ENCODE peak calls at places on chromosomes 4 and X, in six cellular contexts. U is upper lobe of right lung, A is endothelial cell, M is A549, E is right lobe of liver, Y is HFF-Myc. G is an unnamed sample.

GRCh38 chr4:106095408-106095807 is 200.1 kb downstream of the NPNT start:
- DNase-seq in A (no peak), U (no peak), E (no peak), M (no peak), Y (no peak), G (no peak)

GRCh38 chr4:9765091-9765490 is 16.3 kb upstream of the DRD5 start:
- DNase-seq in M (no peak), E (no peak), Y (no peak), A (peak), U (no peak), G (no peak)

GRCh38 chr4:74539043-74539790 is 94.3 kb downstream of the AREG start:
- DNase-seq in E (no peak), Y (no peak), A (no peak), U (no peak), M (no peak), G (no peak)

GRCh38 chrX:104351173-104351769 is 96.5 kb upstream of the ESX1 start:
- DNase-seq in M (peak), Y (peak), A (no peak), U (no peak), E (no peak), G (no peak)

GRCh38 chrX:109990582-109991276 is 12.2 kb upstream of the TMEM164 start:
- DNase-seq in A (no peak), M (no peak), U (no peak), Y (no peak), E (no peak), G (no peak)

GRCh38 chrX:32155044-32155638 is 1056.2 kb downstream of the DMD start:
- DNase-seq in Y (no peak), A (no peak), U (no peak), M (no peak), E (no peak), G (no peak)

GRCh38 chr4:41331224-41331623 is 74.5 kb downstream of the UCHL1 start:
- DNase-seq in A (no peak), Y (no peak), M (no peak), E (no peak), U (no peak), G (no peak)

GRCh38 chr4:186701273-186701672 is 22.4 kb downstream of the FAT1 start:
- DNase-seq in A (no peak), M (no peak), Y (no peak), E (no peak), U (no peak), G (no peak)

GRCh38 chr4:121697626-121698025 is 846 bp upstream of the ANXA5 start:
- DNase-seq in Y (no peak), U (no peak), A (no peak), E (no peak), M (no peak), G (no peak)

GRCh38 chrX:100413231-100413630 is 3.2 kb upstream of the PCDH19 start:
- DNase-seq in E (peak), Y (peak), M (peak), U (no peak), A (no peak), G (no peak)

GRCh38 chr4:185909959-185910358 is 98.0 kb upstream of the SORBS2 start:
- DNase-seq in M (no peak), U (no peak), A (no peak), Y (no peak), E (no peak), G (no peak)

GRCh38 chr4:1193206-1194027 is 21.0 kb upstream of the SPON2 start:
- DNase-seq in U (peak), Y (no peak), M (no peak), A (no peak), E (peak), G (no peak)

GRCh38 chr4:86944964-86945781 is 10.4 kb downstream of the AFF1 start:
- DNase-seq in A (no peak), Y (no peak), U (no peak), E (no peak), M (no peak), G (no peak)

GRCh38 chr4:35300996-35301774 is 943.1 kb downstream of the ARAP2 start:
- DNase-seq in Y (no peak), A (peak), U (no peak), E (no peak), M (no peak), G (no peak)

GRCh38 chr4:98710831-98711230 is 52.4 kb upstream of the TSPAN5 start:
- DNase-seq in M (no peak), E (no peak), A (no peak), Y (no peak), U (no peak), G (no peak)

GRCh38 chr4:112910109-112910736 is 139.2 kb upstream of the ANK2 start:
- DNase-seq in E (no peak), A (no peak), Y (peak), U (no peak), M (no peak), G (no peak)

GRCh38 chrX:21800344-21800770 is 39.1 kb upstream of the MBTPS2 start:
- DNase-seq in Y (no peak), M (no peak), E (no peak), U (no peak), A (no peak), G (no peak)

GRCh38 chr4:78601013-78601412 is 49.4 kb downstream of the ANXA3 start:
- DNase-seq in Y (no peak), M (no peak), U (no peak), A (no peak), E (no peak), G (no peak)

GRCh38 chr4:142984871-142985585 is 138.9 kb upstream of the INPP4B start:
- DNase-seq in Y (no peak), E (no peak), U (no peak), A (no peak), M (peak), G (no peak)

GRCh38 chr4:127309360-127310095 is 323.2 kb upstream of the INTU start:
- DNase-seq in Y (peak), A (no peak), E (no peak), U (no peak), M (no peak), G (no peak)

GRCh38 chr4:37951465-37952352 is 8.5 kb upstream of the PTTG2 start:
- DNase-seq in U (no peak), Y (no peak), A (no peak), E (no peak), M (no peak), G (no peak)

GRCh38 chr4:135382280-135382679 is 1180.7 kb upstream of the PABPC4L start:
- DNase-seq in E (no peak), Y (no peak), M (no peak), U (no peak), A (no peak), G (no peak)

GRCh38 chrX:11287505-11287904 is 5.7 kb upstream of the AMELX start:
- DNase-seq in U (no peak), Y (no peak), A (no peak), M (no peak), E (no peak), G (no peak)

DNA sequence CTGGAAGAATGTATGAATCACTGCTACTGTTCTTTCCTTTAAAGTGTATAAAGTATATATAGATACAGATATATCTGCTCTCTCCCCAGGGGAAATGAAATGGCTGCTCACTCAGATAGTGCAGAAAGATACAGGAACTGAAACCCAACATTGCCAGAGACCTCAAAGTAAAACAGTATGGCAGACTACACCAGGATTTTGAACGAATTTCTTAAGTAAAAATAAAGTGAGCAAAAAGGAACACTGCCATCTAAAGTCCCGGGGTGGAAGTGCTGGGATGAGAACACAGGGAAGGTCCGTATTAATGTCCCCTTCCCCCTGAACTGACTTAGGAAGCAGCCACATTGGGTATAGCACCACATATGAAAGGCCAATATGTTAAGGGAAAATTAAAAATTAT is 93.4 kb downstream of the TMA16 start:
- DNase-seq in E (no peak), M (no peak), Y (no peak), U (no peak), A (no peak), G (no peak)
- TF ChIP-seq CTCF in E (no peak), M (no peak), Y (peak), U (peak), A (peak), G (peak)

GRCh38 chr4:3210467-3210866 is 38.5 kb upstream of the MSANTD1 start:
- DNase-seq in M (no peak), U (no peak), E (no peak), A (no peak), Y (no peak), G (peak)

GRCh38 chr4:3206439-3207100 is 42.4 kb upstream of the MSANTD1 start:
- DNase-seq in E (no peak), M (no peak), Y (no peak), A (no peak), U (no peak), G (peak)

GRCh38 chr4:3207531-3208037 is 41.4 kb upstream of the MSANTD1 start:
- DNase-seq in U (no peak), M (no peak), A (no peak), Y (no peak), E (no peak), G (no peak)

GRCh38 chr4:3209551-3210325 is 39.2 kb upstream of the MSANTD1 start:
- DNase-seq in E (no peak), Y (no peak), A (no peak), M (no peak), U (no peak), G (peak)

DNA sequence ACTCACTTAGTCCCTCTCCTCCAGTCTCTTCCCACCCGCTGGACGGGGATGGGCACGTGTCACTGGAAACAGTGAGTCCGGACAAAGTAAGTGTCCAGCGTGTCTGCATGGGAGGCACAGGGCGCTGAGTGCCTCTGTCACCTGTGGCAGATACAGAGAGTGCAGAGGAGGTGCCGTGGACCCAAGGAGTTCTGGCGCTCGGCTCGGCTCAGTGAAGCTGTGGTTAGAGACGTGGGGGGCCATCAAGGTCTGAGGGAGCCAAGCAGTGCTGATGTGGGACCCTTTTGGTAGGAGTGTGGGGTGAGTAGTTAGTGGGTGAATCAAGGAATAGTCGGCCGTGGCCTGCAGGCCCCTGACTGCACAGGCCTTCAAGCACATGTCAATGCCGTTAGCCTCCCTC is 40.1 kb upstream of the MSANTD1 start:
- DNase-seq in U (no peak), E (no peak), A (no peak), M (no peak), Y (no peak), G (peak)
- TF ChIP-seq CTCF in U (no peak), E (no peak), A (no peak), M (no peak), Y (no peak), G (no peak)

GRCh38 chrX:27918799-27919198 is 62.5 kb downstream of the DCAF8L1 start:
- DNase-seq in E (no peak), Y (no peak), U (no peak), A (no peak), M (no peak), G (no peak)
- TF ChIP-seq CTCF in E (peak), Y (no peak), U (peak), A (no peak), M (no peak), G (peak)

GRCh38 chrX:125378205-125378604 is 58.5 kb downstream of the TEX13C start:
- DNase-seq in U (no peak), Y (no peak), E (no peak), M (no peak), A (no peak), G (no peak)
- TF ChIP-seq CTCF in U (no peak), Y (no peak), E (no peak), M (no peak), A (no peak), G (no peak)

DNA sequence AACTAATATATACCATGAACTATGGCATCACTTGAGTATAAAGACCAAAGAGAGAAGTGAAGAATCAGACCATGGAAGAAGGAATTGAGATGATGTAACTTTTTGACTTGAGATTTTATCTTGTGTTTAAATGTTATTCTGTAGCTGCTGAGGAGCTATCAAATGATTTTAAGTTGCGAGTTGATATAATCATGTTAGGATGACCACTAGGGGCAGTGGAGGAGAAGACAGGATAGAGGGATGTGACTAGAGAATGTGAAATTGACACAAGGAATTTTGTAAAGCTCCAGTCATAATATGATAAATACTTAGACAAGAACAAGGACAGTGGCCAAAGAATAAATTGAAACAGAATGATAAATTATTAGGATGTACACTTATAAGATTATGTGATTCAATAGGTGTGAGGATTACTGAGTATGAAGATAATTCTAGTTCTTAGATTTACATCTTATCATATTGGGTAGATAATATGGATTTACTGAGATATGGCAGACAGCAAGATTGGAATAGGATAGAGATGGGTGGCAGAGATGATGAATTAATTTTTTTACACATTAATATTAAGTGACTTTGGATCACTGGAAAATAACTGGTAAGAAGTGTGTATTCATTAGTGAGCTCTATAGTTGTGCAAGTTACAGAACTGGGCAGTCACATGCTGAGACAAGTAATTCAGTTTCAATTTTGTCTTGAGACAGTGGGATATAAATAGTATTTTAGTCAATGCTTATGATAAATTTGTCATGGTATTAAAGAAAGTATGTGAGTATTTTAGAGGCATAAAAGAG is 816.0 kb upstream of the PCDH10 start:
- DNase-seq in U (no peak), A (no peak), E (no peak), M (peak), Y (no peak), G (no peak)
- TF ChIP-seq CTCF in U (peak), A (peak), E (peak), M (peak), Y (no peak), G (peak)

DNA sequence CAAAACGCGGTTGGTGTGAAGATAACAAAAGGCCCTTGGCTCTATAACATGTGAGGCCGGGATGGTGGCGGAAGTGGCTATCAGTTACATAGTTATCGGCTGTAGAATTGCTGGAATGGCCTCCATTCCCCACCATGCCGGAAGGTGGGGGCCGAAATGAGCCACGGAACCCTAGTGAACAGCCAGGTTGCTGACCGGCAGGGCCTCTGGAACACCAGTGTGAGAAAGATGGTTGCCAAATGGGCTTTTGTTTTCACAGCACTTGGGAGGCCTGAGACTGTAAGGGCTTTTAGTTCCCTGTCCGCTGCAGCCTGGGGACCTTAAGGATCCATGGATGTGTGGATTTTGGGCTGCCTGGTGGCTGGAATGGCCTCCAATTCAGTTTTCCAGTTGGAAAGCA is 23.3 kb upstream of the ARX start:
- DNase-seq in M (no peak), Y (no peak), A (no peak), U (no peak), E (no peak), G (no peak)
- TF ChIP-seq CTCF in M (no peak), Y (no peak), A (no peak), U (no peak), E (no peak), G (no peak)

DNA sequence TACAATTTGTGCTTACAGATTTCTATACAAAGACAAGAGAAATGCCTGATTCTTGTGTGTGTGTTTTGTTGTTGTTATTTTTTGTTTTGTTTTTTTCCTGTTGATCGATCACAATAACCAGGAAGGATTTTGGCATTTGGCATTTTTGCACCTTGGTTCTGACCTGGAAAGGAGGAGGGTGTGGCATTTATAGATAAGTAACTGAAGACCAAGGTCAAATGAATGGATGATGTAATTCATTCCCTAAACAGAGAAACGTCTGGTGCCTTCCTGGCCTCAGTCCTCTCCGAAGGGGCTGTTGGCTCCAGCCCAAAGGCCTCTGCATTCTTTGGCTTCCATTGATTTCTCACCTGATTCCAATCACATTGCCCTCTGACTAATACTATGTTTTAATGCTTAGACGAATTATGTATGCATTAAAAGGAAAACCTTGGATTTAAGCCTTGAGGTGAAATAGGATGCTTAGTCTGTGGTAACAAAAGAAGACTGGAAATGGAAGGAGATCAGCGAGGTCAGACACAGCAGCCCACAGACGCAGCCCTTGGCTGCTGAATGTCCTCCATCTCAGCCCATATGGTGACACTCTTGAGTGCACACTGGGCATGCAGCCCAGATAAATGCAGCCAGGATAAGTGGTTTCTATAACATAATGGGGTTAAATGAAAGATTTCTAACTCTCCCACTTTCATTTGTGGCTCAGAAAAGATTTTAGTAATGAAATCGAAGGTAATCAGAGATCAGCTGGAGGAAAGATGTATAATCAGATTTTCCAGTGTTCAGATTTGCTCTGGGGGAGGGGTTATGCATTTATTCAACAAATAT is 60.5 kb upstream of the TRIM2 start:
- DNase-seq in A (no peak), U (no peak), Y (peak), E (no peak), M (no peak), G (no peak)
- TF ChIP-seq CTCF in A (no peak), U (no peak), Y (no peak), E (no peak), M (no peak), G (no peak)

GRCh38 chrX:135463937-135464336 is 42.2 kb downstream of the SMIM10L2A start:
- DNase-seq in U (no peak), E (no peak), A (no peak), Y (no peak), M (no peak), G (no peak)
- TF ChIP-seq CTCF in U (peak), E (peak), A (no peak), Y (no peak), M (no peak), G (peak)

DNA sequence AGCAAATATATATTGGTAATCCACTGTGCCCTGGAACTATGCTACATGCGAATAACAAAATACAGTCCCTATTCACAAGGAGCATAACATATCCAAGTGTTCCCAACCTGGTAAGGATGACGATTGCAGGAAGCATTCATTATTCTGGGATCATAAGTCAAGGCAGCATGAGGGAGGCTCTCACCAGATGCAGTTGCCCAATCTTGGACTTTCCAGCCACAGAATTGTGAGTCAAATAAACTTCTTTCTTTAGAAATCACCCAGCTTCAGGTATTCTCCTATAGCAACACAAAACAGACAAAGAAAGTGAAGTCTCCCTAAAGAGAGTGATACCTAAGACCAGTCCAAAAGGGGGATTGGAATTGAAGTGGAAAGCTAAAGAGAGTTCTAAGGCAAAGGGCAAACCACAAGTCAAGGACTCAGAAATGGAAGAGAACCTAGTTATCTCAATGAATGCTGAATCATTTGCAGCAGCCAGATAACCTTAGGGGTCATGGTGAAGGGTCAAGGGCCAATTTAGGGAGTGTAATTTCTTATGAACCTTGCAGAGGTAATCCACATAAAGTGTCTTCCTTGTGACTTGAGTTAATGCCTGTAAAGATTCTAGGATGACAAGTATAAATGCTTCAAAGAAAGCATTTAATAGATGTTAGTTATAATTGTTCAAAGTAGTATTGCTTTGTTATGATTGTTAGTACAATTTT is 103.1 kb upstream of the PCDH7 start:
- DNase-seq in U (no peak), M (no peak), E (no peak), Y (no peak), A (no peak), G (no peak)
- TF ChIP-seq CTCF in U (no peak), M (no peak), E (no peak), Y (no peak), A (no peak), G (no peak)

G was measured in chondrocyte.